ENCODE peak calls at places on chromosome 1, in nine cellular contexts. One of them, this sample, is unnamed.

GRCh38 chr1:93668121-93668520 is 13.5 kb downstream of the BCAR3 start:
- DNase-seq in right cardiac atrium: no peak
- DNase-seq in fibroblast of the aortic adventitia: no peak
- DNase-seq in activated CD4-positive, alpha-beta T cell treated with anti-CD3 and anti-CD28 coated beads, Interleukin-2, amount 10 ng/mL, durations not matched to agents 7 days and 5 days: no peak
- DNase-seq in foreskin fibroblast: no peak
- DNase-seq in CD8-positive, alpha-beta memory T cell: no peak
- DNase-seq in stimulated activated CD4-positive, alpha-beta T cell treated with anti-CD3 and anti-CD28 coated beads, Interleukin-1b, Interleukin-23, amount 100 ng/mL, for 4 hours: no peak
- DNase-seq in ovary: no peak
- DNase-seq in NCI-H2029: no peak
- DNase-seq in this sample: no peak

GRCh38 chr1:93196591-93196990 is 16.1 kb downstream of the CCDC18 start:
- DNase-seq in activated CD4-positive, alpha-beta T cell treated with anti-CD3 and anti-CD28 coated beads, Interleukin-2, amount 10 ng/mL, durations not matched to agents 7 days and 5 days: no peak
- DNase-seq in foreskin fibroblast: peak
- DNase-seq in ovary: no peak
- DNase-seq in NCI-H2029: no peak
- DNase-seq in stimulated activated CD4-positive, alpha-beta T cell treated with anti-CD3 and anti-CD28 coated beads, Interleukin-1b, Interleukin-23, amount 100 ng/mL, for 4 hours: no peak
- DNase-seq in CD8-positive, alpha-beta memory T cell: no peak
- DNase-seq in right cardiac atrium: no peak
- DNase-seq in fibroblast of the aortic adventitia: no peak
- DNase-seq in this sample: no peak

GRCh38 chr1:30048905-30049304 is 674.5 kb downstream of the MATN1 start:
- DNase-seq in activated CD4-positive, alpha-beta T cell treated with anti-CD3 and anti-CD28 coated beads, Interleukin-2, amount 10 ng/mL, durations not matched to agents 7 days and 5 days: no peak
- DNase-seq in foreskin fibroblast: no peak
- DNase-seq in CD8-positive, alpha-beta memory T cell: no peak
- DNase-seq in fibroblast of the aortic adventitia: no peak
- DNase-seq in stimulated activated CD4-positive, alpha-beta T cell treated with anti-CD3 and anti-CD28 coated beads, Interleukin-1b, Interleukin-23, amount 100 ng/mL, for 4 hours: no peak
- DNase-seq in right cardiac atrium: no peak
- DNase-seq in ovary: no peak
- DNase-seq in NCI-H2029: no peak
- DNase-seq in this sample: no peak

GRCh38 chr1:88022507-88022906 is 661.6 kb upstream of the PKN2 start:
- DNase-seq in CD8-positive, alpha-beta memory T cell: no peak
- DNase-seq in right cardiac atrium: no peak
- DNase-seq in fibroblast of the aortic adventitia: no peak
- DNase-seq in ovary: no peak
- DNase-seq in foreskin fibroblast: no peak
- DNase-seq in activated CD4-positive, alpha-beta T cell treated with anti-CD3 and anti-CD28 coated beads, Interleukin-2, amount 10 ng/mL, durations not matched to agents 7 days and 5 days: no peak
- DNase-seq in stimulated activated CD4-positive, alpha-beta T cell treated with anti-CD3 and anti-CD28 coated beads, Interleukin-1b, Interleukin-23, amount 100 ng/mL, for 4 hours: no peak
- DNase-seq in NCI-H2029: no peak
- DNase-seq in this sample: no peak

GRCh38 chr1:66446261-66447001 is 87.5 kb upstream of the SGIP1 start:
- DNase-seq in NCI-H2029: peak
- DNase-seq in right cardiac atrium: no peak
- DNase-seq in fibroblast of the aortic adventitia: peak
- DNase-seq in foreskin fibroblast: peak
- DNase-seq in ovary: no peak
- DNase-seq in activated CD4-positive, alpha-beta T cell treated with anti-CD3 and anti-CD28 coated beads, Interleukin-2, amount 10 ng/mL, durations not matched to agents 7 days and 5 days: peak
- DNase-seq in stimulated activated CD4-positive, alpha-beta T cell treated with anti-CD3 and anti-CD28 coated beads, Interleukin-1b, Interleukin-23, amount 100 ng/mL, for 4 hours: peak
- DNase-seq in CD8-positive, alpha-beta memory T cell: peak
- DNase-seq in this sample: peak

GRCh38 chr1:110064576-110065337 is 5.7 kb downstream of the ALX3 start:
- DNase-seq in activated CD4-positive, alpha-beta T cell treated with anti-CD3 and anti-CD28 coated beads, Interleukin-2, amount 10 ng/mL, durations not matched to agents 7 days and 5 days: no peak
- DNase-seq in stimulated activated CD4-positive, alpha-beta T cell treated with anti-CD3 and anti-CD28 coated beads, Interleukin-1b, Interleukin-23, amount 100 ng/mL, for 4 hours: no peak
- DNase-seq in right cardiac atrium: peak
- DNase-seq in NCI-H2029: no peak
- DNase-seq in CD8-positive, alpha-beta memory T cell: no peak
- DNase-seq in foreskin fibroblast: no peak
- DNase-seq in fibroblast of the aortic adventitia: no peak
- DNase-seq in ovary: no peak
- DNase-seq in this sample: no peak

GRCh38 chr1:227317541-227318002 is 720 bp downstream of the CDC42BPA start:
- DNase-seq in activated CD4-positive, alpha-beta T cell treated with anti-CD3 and anti-CD28 coated beads, Interleukin-2, amount 10 ng/mL, durations not matched to agents 7 days and 5 days: no peak
- DNase-seq in foreskin fibroblast: peak
- DNase-seq in fibroblast of the aortic adventitia: peak
- DNase-seq in right cardiac atrium: no peak
- DNase-seq in ovary: peak
- DNase-seq in CD8-positive, alpha-beta memory T cell: no peak
- DNase-seq in NCI-H2029: no peak
- DNase-seq in stimulated activated CD4-positive, alpha-beta T cell treated with anti-CD3 and anti-CD28 coated beads, Interleukin-1b, Interleukin-23, amount 100 ng/mL, for 4 hours: no peak
- DNase-seq in this sample: peak

GRCh38 chr1:223343692-223344091 is 20.3 kb downstream of the SUSD4 start:
- DNase-seq in ovary: peak
- DNase-seq in fibroblast of the aortic adventitia: no peak
- DNase-seq in foreskin fibroblast: no peak
- DNase-seq in CD8-positive, alpha-beta memory T cell: no peak
- DNase-seq in NCI-H2029: no peak
- DNase-seq in right cardiac atrium: no peak
- DNase-seq in activated CD4-positive, alpha-beta T cell treated with anti-CD3 and anti-CD28 coated beads, Interleukin-2, amount 10 ng/mL, durations not matched to agents 7 days and 5 days: no peak
- DNase-seq in stimulated activated CD4-positive, alpha-beta T cell treated with anti-CD3 and anti-CD28 coated beads, Interleukin-1b, Interleukin-23, amount 100 ng/mL, for 4 hours: no peak
- DNase-seq in this sample: peak

GRCh38 chr1:212669102-212669501 is 30.5 kb downstream of the BATF3 start:
- DNase-seq in right cardiac atrium: no peak
- DNase-seq in foreskin fibroblast: peak
- DNase-seq in CD8-positive, alpha-beta memory T cell: no peak
- DNase-seq in fibroblast of the aortic adventitia: no peak
- DNase-seq in stimulated activated CD4-positive, alpha-beta T cell treated with anti-CD3 and anti-CD28 coated beads, Interleukin-1b, Interleukin-23, amount 100 ng/mL, for 4 hours: no peak
- DNase-seq in activated CD4-positive, alpha-beta T cell treated with anti-CD3 and anti-CD28 coated beads, Interleukin-2, amount 10 ng/mL, durations not matched to agents 7 days and 5 days: no peak
- DNase-seq in ovary: no peak
- DNase-seq in NCI-H2029: no peak
- DNase-seq in this sample: no peak

GRCh38 chr1:167273027-167273800 is 52.5 kb downstream of the POU2F1 start:
- DNase-seq in ovary: no peak
- DNase-seq in NCI-H2029: no peak
- DNase-seq in stimulated activated CD4-positive, alpha-beta T cell treated with anti-CD3 and anti-CD28 coated beads, Interleukin-1b, Interleukin-23, amount 100 ng/mL, for 4 hours: no peak
- DNase-seq in fibroblast of the aortic adventitia: peak
- DNase-seq in CD8-positive, alpha-beta memory T cell: no peak
- DNase-seq in activated CD4-positive, alpha-beta T cell treated with anti-CD3 and anti-CD28 coated beads, Interleukin-2, amount 10 ng/mL, durations not matched to agents 7 days and 5 days: no peak
- DNase-seq in right cardiac atrium: no peak
- DNase-seq in foreskin fibroblast: peak
- DNase-seq in this sample: no peak

GRCh38 chr1:41404308-41404755 is 43.1 kb downstream of the FOXO6 start:
- DNase-seq in ovary: no peak
- DNase-seq in activated CD4-positive, alpha-beta T cell treated with anti-CD3 and anti-CD28 coated beads, Interleukin-2, amount 10 ng/mL, durations not matched to agents 7 days and 5 days: peak
- DNase-seq in right cardiac atrium: peak
- DNase-seq in foreskin fibroblast: no peak
- DNase-seq in stimulated activated CD4-positive, alpha-beta T cell treated with anti-CD3 and anti-CD28 coated beads, Interleukin-1b, Interleukin-23, amount 100 ng/mL, for 4 hours: no peak
- DNase-seq in fibroblast of the aortic adventitia: no peak
- DNase-seq in CD8-positive, alpha-beta memory T cell: peak
- DNase-seq in NCI-H2029: peak
- DNase-seq in this sample: no peak

GRCh38 chr1:207459008-207459407 is 4.9 kb downstream of the CR2 start:
- DNase-seq in CD8-positive, alpha-beta memory T cell: peak
- DNase-seq in activated CD4-positive, alpha-beta T cell treated with anti-CD3 and anti-CD28 coated beads, Interleukin-2, amount 10 ng/mL, durations not matched to agents 7 days and 5 days: peak
- DNase-seq in fibroblast of the aortic adventitia: no peak
- DNase-seq in NCI-H2029: no peak
- DNase-seq in foreskin fibroblast: no peak
- DNase-seq in right cardiac atrium: no peak
- DNase-seq in stimulated activated CD4-positive, alpha-beta T cell treated with anti-CD3 and anti-CD28 coated beads, Interleukin-1b, Interleukin-23, amount 100 ng/mL, for 4 hours: no peak
- DNase-seq in ovary: no peak
- DNase-seq in this sample: no peak

GRCh38 chr1:179017383-179018326 is 8.0 kb upstream of the FAM20B start:
- DNase-seq in fibroblast of the aortic adventitia: no peak
- DNase-seq in CD8-positive, alpha-beta memory T cell: no peak
- DNase-seq in NCI-H2029: no peak
- DNase-seq in ovary: no peak
- DNase-seq in activated CD4-positive, alpha-beta T cell treated with anti-CD3 and anti-CD28 coated beads, Interleukin-2, amount 10 ng/mL, durations not matched to agents 7 days and 5 days: no peak
- DNase-seq in right cardiac atrium: no peak
- DNase-seq in stimulated activated CD4-positive, alpha-beta T cell treated with anti-CD3 and anti-CD28 coated beads, Interleukin-1b, Interleukin-23, amount 100 ng/mL, for 4 hours: no peak
- DNase-seq in foreskin fibroblast: peak
- DNase-seq in this sample: peak

GRCh38 chr1:26142165-26142564 is 16.7 kb upstream of the FAM110D start:
- DNase-seq in ovary: no peak
- DNase-seq in fibroblast of the aortic adventitia: no peak
- DNase-seq in activated CD4-positive, alpha-beta T cell treated with anti-CD3 and anti-CD28 coated beads, Interleukin-2, amount 10 ng/mL, durations not matched to agents 7 days and 5 days: no peak
- DNase-seq in foreskin fibroblast: no peak
- DNase-seq in NCI-H2029: no peak
- DNase-seq in CD8-positive, alpha-beta memory T cell: no peak
- DNase-seq in right cardiac atrium: no peak
- DNase-seq in stimulated activated CD4-positive, alpha-beta T cell treated with anti-CD3 and anti-CD28 coated beads, Interleukin-1b, Interleukin-23, amount 100 ng/mL, for 4 hours: no peak
- DNase-seq in this sample: no peak

GRCh38 chr1:201649776-201650607 is 111.1 kb downstream of the NAV1 start:
- DNase-seq in stimulated activated CD4-positive, alpha-beta T cell treated with anti-CD3 and anti-CD28 coated beads, Interleukin-1b, Interleukin-23, amount 100 ng/mL, for 4 hours: no peak
- DNase-seq in CD8-positive, alpha-beta memory T cell: no peak
- DNase-seq in NCI-H2029: peak
- DNase-seq in activated CD4-positive, alpha-beta T cell treated with anti-CD3 and anti-CD28 coated beads, Interleukin-2, amount 10 ng/mL, durations not matched to agents 7 days and 5 days: no peak
- DNase-seq in fibroblast of the aortic adventitia: peak
- DNase-seq in ovary: peak
- DNase-seq in foreskin fibroblast: peak
- DNase-seq in right cardiac atrium: peak
- DNase-seq in this sample: peak

GRCh38 chr1:66764994-66765578 is 12.8 kb downstream of the DYNLT5 start:
- DNase-seq in NCI-H2029: peak
- DNase-seq in stimulated activated CD4-positive, alpha-beta T cell treated with anti-CD3 and anti-CD28 coated beads, Interleukin-1b, Interleukin-23, amount 100 ng/mL, for 4 hours: peak
- DNase-seq in foreskin fibroblast: peak
- DNase-seq in activated CD4-positive, alpha-beta T cell treated with anti-CD3 and anti-CD28 coated beads, Interleukin-2, amount 10 ng/mL, durations not matched to agents 7 days and 5 days: peak
- DNase-seq in ovary: no peak
- DNase-seq in CD8-positive, alpha-beta memory T cell: peak
- DNase-seq in fibroblast of the aortic adventitia: peak
- DNase-seq in right cardiac atrium: no peak
- DNase-seq in this sample: peak

This sample was measured in mucosa of gallbladder.